ENCODE peak calls at places on chromosomes 4 and X, in six cellular contexts. K, Q, E, W, H and F are unnamed samples.

GRCh38 chr4:100417565-100417964 is 100.3 kb downstream of the EMCN start:
- DNase-seq in K (no peak), Q (peak; percentile 48), E (no peak), W (no peak), H (no peak), F (no peak)

GRCh38 chr4:127601029-127601428 is 31.7 kb upstream of the INTU start:
- DNase-seq in K (no peak), Q (peak; percentile 37), E (no peak), W (no peak), H (peak; percentile 18), F (no peak)

GRCh38 chrX:149528381-149528780 is 12.4 kb upstream of the EOLA1 start:
- DNase-seq in K (no peak), Q (no peak), E (no peak), W (no peak), H (no peak), F (no peak)

GRCh38 chr4:70671091-70671490 is 4.8 kb upstream of the JCHAIN start:
- DNase-seq in K (no peak), Q (no peak), E (no peak), W (no peak), H (no peak), F (no peak)

GRCh38 chr4:123516576-123516975 is 120.0 kb downstream of the SPRY1 start:
- DNase-seq in K (no peak), Q (no peak), E (no peak), W (no peak), H (no peak), F (no peak)

GRCh38 chrX:68883800-68884199 is 55.0 kb downstream of the EFNB1 start:
- DNase-seq in K (no peak), Q (no peak), E (no peak), W (no peak), H (no peak), F (no peak)

GRCh38 chr4:141645611-141646340 is 9.4 kb downstream of the IL15 start:
- DNase-seq in K (no peak), Q (peak; percentile 94), E (no peak), W (peak; percentile 61), H (peak; percentile 83), F (no peak)

GRCh38 chr4:12973522-12973921 is 510.6 kb downstream of the RAB28 start:
- DNase-seq in K (no peak), Q (no peak), E (peak; percentile 17), W (no peak), H (no peak), F (no peak)

GRCh38 chr4:25881187-25881586 is 18.4 kb upstream of the SEL1L3 start:
- DNase-seq in K (no peak), Q (no peak), E (no peak), W (no peak), H (no peak), F (no peak)

GRCh38 chr4:163548481-163549243 is 54.2 kb downstream of the TMA16 start:
- DNase-seq in K (no peak), Q (peak; percentile 58), E (peak; percentile 27), W (no peak), H (peak; percentile 58), F (no peak)

GRCh38 chr4:89837385-89837995 is 529 bp upstream of the SNCA start:
- DNase-seq in K (no peak), Q (no peak), E (peak; percentile 47), W (peak; percentile 65), H (no peak), F (peak; percentile 23)

GRCh38 chr4:174604198-174604597 is 81.9 kb upstream of the HPGD start:
- DNase-seq in K (no peak), Q (no peak), E (no peak), W (no peak), H (no peak), F (no peak)

GRCh38 chr4:171022698-171023378 is 790.4 kb upstream of the GALNTL6 start:
- DNase-seq in K (no peak), Q (no peak), E (no peak), W (no peak), H (no peak), F (no peak)

GRCh38 chr4:4855293-4856070 is 4.0 kb upstream of the MSX1 start:
- DNase-seq in K (no peak), Q (no peak), E (no peak), W (no peak), H (no peak), F (no peak)